ENCODE peak calls at places on chromosome 12, in four cellular contexts. D, E, U and L are unnamed samples.

GRCh38 chr12:99087278-99087677 is 442.2 kb downstream of the APAF1 start:
- DNase-seq in E (no peak), U (no peak), D (no peak), L (no peak)

GRCh38 chr12:51751657-51752056 is 96.9 kb downstream of the FIGNL2 start:
- DNase-seq in D (no peak), U (no peak), E (no peak), L (no peak)

GRCh38 chr12:90938451-90938850 is 16.5 kb downstream of the CCER1 start:
- DNase-seq in E (no peak), D (peak; percentile 25), U (no peak), L (peak; percentile 25)

GRCh38 chr12:92553389-92553788 is 149.4 kb upstream of the PLEKHG7 start:
- DNase-seq in U (no peak), E (no peak), D (no peak), L (peak; percentile 61)

GRCh38 chr12:2877047-2877958 is at the start of the genes FOXM1 and RHNO1:
- DNase-seq in E (peak; percentile 82), D (peak; percentile 95), U (peak; percentile 79), L (peak; percentile 90)

GRCh38 chr12:123891516-123892179 is 81.0 kb downstream of the CCDC92 start:
- DNase-seq in E (no peak), U (no peak), D (no peak), L (no peak)

GRCh38 chr12:56151672-56152131 is 685 bp upstream of the MYL6B start:
- DNase-seq in E (peak; percentile 63), D (peak; percentile 82), U (no peak), L (peak; percentile 84)

GRCh38 chr12:25269701-25270100 is 19.0 kb upstream of the KRAS start:
- DNase-seq in E (no peak), U (no peak), D (no peak), L (no peak)

GRCh38 chr12:95790025-95790911 is at the start of gene NTN4:
- DNase-seq in E (no peak), D (peak; percentile 65), U (no peak), L (peak; percentile 65)

GRCh38 chr12:25767613-25768012 is 190.9 kb upstream of the RASSF8 start:
- DNase-seq in D (no peak), E (no peak), U (peak; percentile 34), L (no peak)

GRCh38 chr12:89439946-89440345 is 84.7 kb downstream of the GALNT4 start:
- DNase-seq in U (no peak), E (no peak), D (no peak), L (no peak)

GRCh38 chr12:96908170-96908675 is 1.2 kb downstream of the NEDD1 start:
- DNase-seq in E (no peak), U (no peak), D (no peak), L (peak; percentile 21)

GRCh38 chr12:1800646-1801284 is 19.6 kb upstream of the LRTM2 start:
- DNase-seq in D (no peak), U (no peak), E (no peak), L (peak; percentile 30)
- TF ChIP-seq CTCF in D (peak; percentile 21), U (peak; percentile 49), E (no peak), L (peak; percentile 15)

GRCh38 chr12:31011746-31012567 is 61.7 kb upstream of the DDX11 start:
- DNase-seq in E (no peak), D (no peak), U (no peak), L (no peak)

GRCh38 chr12:31008241-31008711 is 65.4 kb upstream of the DDX11 start:
- DNase-seq in D (no peak), U (no peak), E (no peak), L (no peak)

GRCh38 chr12:31011336-31011735 is 62.3 kb upstream of the DDX11 start:
- DNase-seq in E (no peak), D (no peak), U (no peak), L (no peak)

GRCh38 chr12:31008961-31009840 is 64.5 kb upstream of the DDX11 start:
- DNase-seq in U (no peak), D (no peak), E (no peak), L (no peak)

DNA sequence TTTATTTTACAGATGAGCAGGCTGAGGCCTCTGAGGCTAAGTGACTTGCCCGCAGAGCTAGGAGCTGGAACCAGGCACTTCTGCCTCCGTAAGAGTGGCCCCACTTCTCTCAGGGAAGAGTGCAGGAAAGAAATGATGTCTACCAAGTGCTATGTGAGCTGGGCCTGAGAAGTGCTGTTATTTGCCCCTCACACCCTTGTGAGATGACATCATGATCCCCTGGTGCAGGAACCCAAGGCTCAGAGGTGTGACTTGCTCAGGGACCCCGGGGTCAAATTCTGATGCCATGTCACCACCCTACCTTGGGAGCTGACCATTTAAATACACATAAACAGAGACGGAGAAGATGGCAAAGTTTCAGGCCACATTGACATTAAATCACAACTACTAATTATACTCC is 63.7 kb upstream of the DDX11 start:
- DNase-seq in E (no peak), U (no peak), D (no peak), L (no peak)
- TF ChIP-seq CTCF in E (no peak), U (no peak), D (no peak), L (no peak)

DNA sequence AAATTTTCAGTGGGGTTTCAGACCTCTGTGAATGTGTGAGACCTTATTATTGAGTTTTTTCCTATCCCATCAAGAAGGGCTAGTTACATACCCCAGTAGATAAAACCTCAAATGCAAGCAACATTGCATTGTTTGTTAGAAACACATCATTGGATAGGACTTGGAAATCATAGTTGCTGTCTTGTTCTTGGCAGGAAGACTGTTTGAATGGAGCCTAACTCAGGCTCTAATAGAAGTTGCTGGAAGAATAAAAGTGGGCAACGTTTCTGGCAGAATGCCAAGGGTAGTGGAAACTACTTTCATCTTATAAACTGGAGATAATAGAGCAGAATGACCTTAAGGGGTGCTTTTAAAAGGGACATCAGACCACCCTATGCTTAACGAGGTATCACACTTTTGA is 9.8 kb upstream of the PTHLH start:
- DNase-seq in D (no peak), U (no peak), E (no peak), L (no peak)
- TF ChIP-seq CTCF in D (no peak), U (no peak), E (no peak), L (no peak)

GRCh38 chr12:131852551-131853299 is 24.5 kb downstream of the MMP17 start:
- DNase-seq in U (no peak), E (no peak), D (no peak), L (no peak)

GRCh38 chr12:131848753-131849152 is 20.6 kb downstream of the MMP17 start:
- DNase-seq in E (no peak), U (no peak), D (no peak), L (no peak)

GRCh38 chr12:131849700-131850553 is 21.7 kb downstream of the MMP17 start:
- DNase-seq in D (no peak), U (no peak), E (no peak), L (no peak)

GRCh38 chr12:131851741-131852550 is 23.8 kb downstream of the MMP17 start:
- DNase-seq in E (no peak), U (no peak), D (no peak), L (no peak)

GRCh38 chr12:131850856-131851559 is 22.8 kb downstream of the MMP17 start:
- DNase-seq in E (no peak), U (no peak), D (peak; percentile 63), L (peak; percentile 96)
- TF ChIP-seq CTCF in E (no peak), U (peak; percentile 35), D (peak; percentile 56), L (peak; percentile 95)